ENCODE peak calls at places on chromosomes 16 and 17, in six cellular contexts. D is HCT116, S is HepG2, R is K562, G is GM12878, K is H1. O is an unnamed sample.

GRCh38 chr16:16096858-16097213 is 126.5 kb downstream of the ABCC6 start:
- DNase-seq in S (no peak), G (no peak), D (no peak), R (no peak), K (no peak), O (no peak)

GRCh38 chr17:57553991-57554825 is 190.9 kb downstream of the CCDC182 start:
- DNase-seq in R (peak), G (no peak), S (no peak), K (no peak), D (no peak), O (peak)

GRCh38 chr17:35371934-35372333 is 1.5 kb downstream of the SLFN11 start:
- DNase-seq in K (no peak), R (no peak), G (no peak), S (no peak), D (no peak), O (no peak)

GRCh38 chr17:16923904-16924700 is 47.8 kb downstream of the TNFRSF13B start:
- DNase-seq in G (no peak), S (no peak), K (no peak), R (no peak), D (no peak), O (no peak)

GRCh38 chr16:85392756-85393673 is 220.1 kb upstream of the GSE1 start:
- DNase-seq in D (no peak), K (peak), G (no peak), R (no peak), S (no peak), O (no peak)

GRCh38 chr17:50049636-50050035 is 6.3 kb upstream of the ITGA3 start:
- DNase-seq in G (no peak), D (no peak), R (no peak), K (no peak), S (no peak), O (no peak)

GRCh38 chr17:1561420-1562177 is 993 bp downstream of the PITPNA start:
- DNase-seq in G (no peak), S (no peak), K (peak), D (no peak), R (peak), O (peak)

GRCh38 chr17:73474370-73474988 is 162.7 kb upstream of the CDC42EP4 start:
- DNase-seq in S (peak), D (peak), K (no peak), R (peak), G (no peak), O (peak)

GRCh38 chr17:50469005-50469605 is 425 bp upstream of the CHAD start:
- DNase-seq in G (no peak), K (no peak), S (no peak), R (no peak), D (no peak), O (no peak)

GRCh38 chr16:914453-914852 is 56.3 kb downstream of the LMF1 start:
- DNase-seq in K (no peak), G (peak), S (peak), R (no peak), D (peak), O (no peak)

GRCh38 chr17:68771867-68772515 is 170.8 kb upstream of the FAM20A start:
- DNase-seq in S (peak), D (peak), K (no peak), R (peak), G (no peak), O (peak)

GRCh38 chr17:4533522-4534502 is 21.4 kb downstream of the MYBBP1A start:
- DNase-seq in S (peak), R (no peak), G (no peak), D (no peak), K (no peak), O (no peak)

GRCh38 chr16:50478021-50478772 is 70.0 kb upstream of the NKD1 start:
- DNase-seq in D (no peak), G (no peak), R (no peak), K (no peak), S (no peak), O (no peak)

GRCh38 chr17:31744541-31744951 is 114.5 kb downstream of the COPRS start:
- DNase-seq in R (no peak), G (no peak), D (no peak), K (no peak), S (no peak), O (no peak)

GRCh38 chr17:78168906-78169793 is 769 bp downstream of the SYNGR2 start:
- DNase-seq in K (peak), S (no peak), R (peak), G (no peak), D (peak), O (peak)

GRCh38 chr17:8408371-8408770 is 10.7 kb upstream of the RNF222 start:
- DNase-seq in R (no peak), S (peak), K (no peak), G (no peak), D (peak), O (peak)

GRCh38 chr16:7313170-7313569 is 19.5 kb upstream of the RBFOX1 start:
- DNase-seq in G (no peak), S (peak), K (no peak), D (no peak), R (peak), O (no peak)

GRCh38 chr16:2398520-2398919 is 30.7 kb upstream of the CCNF start:
- DNase-seq in K (no peak), S (no peak), G (no peak), R (no peak), D (no peak), O (no peak)

GRCh38 chr16:87119168-87119567 is 198.0 kb downstream of the C16orf95 start:
- DNase-seq in R (no peak), D (no peak), G (no peak), K (no peak), S (no peak), O (no peak)

GRCh38 chr17:40557531-40558299 is 7.6 kb downstream of the CCR7 start:
- DNase-seq in S (no peak), R (no peak), D (no peak), K (no peak), G (no peak), O (no peak)
- TF ChIP-seq MAX in S (no peak), R (no peak), D (no peak), K (no peak), G (no peak), O (no peak)

DNA sequence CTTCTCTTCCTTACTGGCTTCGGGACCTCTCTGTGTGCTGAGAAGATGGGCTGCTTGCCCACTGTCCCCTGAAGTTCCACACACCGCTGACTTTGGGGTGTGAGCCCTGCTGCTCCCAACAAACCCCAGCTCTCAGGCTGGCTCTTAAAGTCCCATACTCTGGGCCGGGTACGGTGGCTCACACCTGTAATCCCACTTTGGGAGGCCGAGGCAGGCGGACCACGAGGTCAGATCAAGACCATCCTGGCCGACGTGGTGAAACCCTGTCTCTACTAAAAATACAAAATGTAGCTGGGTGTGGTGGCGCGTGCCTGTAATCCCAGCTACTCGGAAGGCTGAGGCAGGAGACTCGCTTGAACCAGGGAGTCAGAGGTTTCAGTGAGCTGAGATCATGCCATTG is 17.2 kb downstream of the CD7 start:
- DNase-seq in R (no peak), G (no peak), D (no peak), S (no peak), K (no peak), O (no peak)
- TF ChIP-seq CEBPB in R (no peak), G (no peak), D (no peak), S (no peak), K (no peak), O (no peak)

GRCh38 chr16:74825941-74826340 is 51.3 kb upstream of the FA2H start:
- DNase-seq in G (no peak), D (no peak), R (no peak), S (no peak), K (no peak), O (no peak)
- TF ChIP-seq MAX in G (no peak), D (no peak), R (no peak), S (no peak), K (no peak), O (no peak)

DNA sequence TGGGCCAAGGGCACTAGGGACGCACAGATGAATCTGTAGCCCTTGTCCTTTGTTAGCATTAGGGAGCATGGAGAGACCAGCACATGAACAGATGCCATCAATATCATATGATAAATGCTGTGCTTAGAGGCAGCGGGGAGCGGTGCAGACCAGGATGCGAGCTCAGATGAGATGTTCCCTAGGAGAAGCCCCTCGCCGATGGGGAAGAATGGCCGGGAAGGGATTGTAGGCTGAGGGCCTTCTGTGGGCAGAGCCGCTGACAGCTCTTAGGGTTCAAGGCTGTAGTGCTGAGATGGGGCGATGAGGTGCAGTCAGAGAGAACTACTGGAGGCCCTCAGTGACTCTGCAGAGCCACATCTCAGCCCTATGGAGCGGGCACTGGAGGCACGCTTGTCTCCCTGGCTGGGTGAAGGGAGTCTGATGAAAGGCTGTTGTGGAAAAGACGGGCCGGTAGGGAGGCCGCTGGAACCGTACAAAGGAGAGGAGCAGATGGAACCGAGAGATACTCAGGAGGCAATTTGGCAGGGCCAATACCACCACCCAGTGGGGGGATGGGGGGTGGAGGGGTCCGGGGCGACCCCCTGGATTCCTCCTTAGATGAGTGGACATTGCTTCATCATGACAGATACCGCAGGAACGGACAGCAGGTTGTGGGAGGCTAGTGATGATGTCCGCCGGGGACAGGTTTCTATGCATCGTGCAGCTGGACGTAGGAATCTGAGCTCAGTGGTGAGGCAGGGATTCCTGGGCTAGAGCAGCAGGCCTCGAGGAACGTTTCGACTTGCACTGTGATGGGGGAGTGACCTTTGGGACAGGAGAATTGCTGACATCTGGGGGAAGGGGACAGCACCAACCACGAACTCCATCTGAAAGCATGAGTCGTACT is 66.2 kb upstream of the ENDOV start:
- DNase-seq in D (no peak), S (no peak), G (no peak), R (no peak), K (no peak), O (no peak)
- TF ChIP-seq CEBPB in D (no peak), S (no peak), G (no peak), R (no peak), K (no peak), O (no peak)

O was measured in A549.